ENCODE peak calls at places on chromosomes 7 and 10, in seven cellular contexts. B is transverse colon, C is spleen, I is HCT116, D is esophagus muscularis mucosa, P is K562, H is sigmoid colon. Z is an unnamed sample.

GRCh38 chr7:641269-641671 is 85.2 kb upstream of the DNAAF5 start:
- DNase-seq in B (no peak), C (no peak), I (peak), D (no peak), P (peak), H (no peak), Z (no peak)

GRCh38 chr10:33706191-33706590 is 371.7 kb upstream of the NRP1 start:
- DNase-seq in B (peak), C (no peak), I (no peak), D (no peak), P (no peak), H (peak), Z (no peak)

GRCh38 chr10:47027108-47027811 is 116.0 kb downstream of the PTPN20 start:
- DNase-seq in B (peak), C (peak), I (no peak), D (no peak), P (no peak), H (peak), Z (no peak)

GRCh38 chr10:131901181-131901829 is 497 bp downstream of the PPP2R2D start:
- DNase-seq in B (peak), C (peak), I (no peak), D (no peak), P (no peak), H (peak), Z (peak)

GRCh38 chr10:110008518-110009339 is 945 bp downstream of the ADD3 start:
- DNase-seq in B (peak), C (peak), I (no peak), D (no peak), P (peak), H (no peak), Z (peak)

GRCh38 chr7:30090111-30090510 is 44.7 kb upstream of the MTURN start:
- DNase-seq in B (no peak), C (no peak), I (no peak), D (no peak), P (no peak), H (no peak), Z (no peak)

GRCh38 chr7:105875505-105875904 is 894 bp downstream of the ATXN7L1 start:
- DNase-seq in B (no peak), C (no peak), I (no peak), D (no peak), P (peak), H (no peak), Z (no peak)

GRCh38 chr10:72830625-72831024 is 62.9 kb upstream of the OIT3 start:
- DNase-seq in B (no peak), C (no peak), I (no peak), D (no peak), P (no peak), H (no peak), Z (no peak)

GRCh38 chr7:102097601-102098161 is 189.0 kb upstream of the SH2B2 start:
- DNase-seq in B (peak), C (no peak), I (peak), D (peak), P (no peak), H (no peak), Z (no peak)

GRCh38 chr7:102892631-102893278 is 20.0 kb upstream of the LRRC17 start:
- DNase-seq in B (no peak), C (no peak), I (no peak), D (no peak), P (no peak), H (no peak), Z (no peak)

GRCh38 chr10:50556238-50557120 is 67.3 kb downstream of the SGMS1 start:
- DNase-seq in B (no peak), C (no peak), I (no peak), D (no peak), P (peak), H (no peak), Z (no peak)

GRCh38 chr10:50557130-50557682 is 66.5 kb downstream of the SGMS1 start:
- DNase-seq in B (no peak), C (no peak), I (no peak), D (no peak), P (no peak), H (no peak), Z (no peak)

GRCh38 chr10:50554381-50554994 is 69.3 kb downstream of the SGMS1 start:
- DNase-seq in B (no peak), C (no peak), I (no peak), D (no peak), P (peak), H (no peak), Z (no peak)

GRCh38 chr10:50552771-50553535 is 70.8 kb downstream of the SGMS1 start:
- DNase-seq in B (peak), C (no peak), I (no peak), D (no peak), P (peak), H (no peak), Z (no peak)

DNA sequence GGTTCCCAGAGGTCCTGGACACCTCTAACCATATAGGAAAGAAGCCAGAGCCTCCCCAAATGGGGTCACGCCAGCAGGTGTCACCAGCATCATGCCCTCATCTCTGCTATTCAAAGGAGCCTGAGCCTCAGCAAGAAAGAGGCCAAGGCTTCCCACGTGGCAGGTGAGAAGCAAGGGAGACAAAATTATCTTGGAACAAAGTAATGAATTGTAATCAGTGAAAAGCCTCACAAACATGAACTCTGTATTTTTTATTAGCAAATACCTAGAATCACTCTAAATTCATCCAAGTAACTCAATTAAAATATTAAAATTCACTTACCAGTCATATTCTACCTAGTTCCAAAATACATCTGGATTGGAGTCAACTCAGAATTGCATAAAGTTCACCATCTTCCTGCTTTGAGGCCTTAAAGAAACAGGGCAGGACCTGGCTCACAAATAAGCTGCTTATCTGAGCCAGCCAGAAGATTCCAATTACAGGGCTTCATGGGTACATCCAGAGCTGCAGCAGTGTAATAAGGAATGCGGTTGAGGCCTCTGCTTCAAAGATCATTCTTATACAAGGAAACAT is 68.7 kb downstream of the SGMS1 start:
- DNase-seq in B (no peak), C (no peak), I (no peak), D (no peak), P (peak), H (no peak), Z (no peak)
- TF ChIP-seq CTCF in B (no peak), C (no peak), I (peak), D (no peak), P (peak), H (no peak), Z (no peak)

GRCh38 chr7:20797174-20798080 is 10.7 kb upstream of the SP8 start:
- DNase-seq in B (no peak), C (no peak), I (no peak), D (no peak), P (no peak), H (no peak), Z (peak)
- TF ChIP-seq POLR2A in B (no peak), C (no peak), I (peak), D (no peak), P (peak), H (no peak), Z (peak)

GRCh38 chr10:58660577-58661255 is 148.0 kb downstream of the BICC1 start:
- DNase-seq in B (no peak), C (no peak), I (no peak), D (no peak), P (no peak), H (no peak), Z (no peak)

GRCh38 chr10:58662314-58662713 is 149.6 kb downstream of the BICC1 start:
- DNase-seq in B (no peak), C (no peak), I (no peak), D (no peak), P (no peak), H (no peak), Z (no peak)

GRCh38 chr10:58661336-58661735 is 148.7 kb downstream of the BICC1 start:
- DNase-seq in B (no peak), C (no peak), I (no peak), D (no peak), P (no peak), H (no peak), Z (no peak)

GRCh38 chr10:58665361-58665760 is 152.7 kb downstream of the BICC1 start:
- DNase-seq in B (no peak), C (no peak), I (no peak), D (no peak), P (no peak), H (no peak), Z (no peak)

GRCh38 chr10:58661902-58662301 is 149.2 kb downstream of the BICC1 start:
- DNase-seq in B (no peak), C (no peak), I (no peak), D (no peak), P (no peak), H (no peak), Z (no peak)
- TF ChIP-seq POLR2AphosphoS5 in B (no peak), C (no peak), I (no peak), D (no peak), P (no peak), H (no peak), Z (no peak)

GRCh38 chr7:127546313-127546712 is 39.1 kb downstream of the GCC1 start:
- DNase-seq in B (no peak), C (no peak), I (no peak), D (no peak), P (no peak), H (no peak), Z (no peak)

GRCh38 chr7:127551941-127552340 is 33.5 kb downstream of the GCC1 start:
- DNase-seq in B (no peak), C (no peak), I (no peak), D (no peak), P (no peak), H (no peak), Z (no peak)

GRCh38 chr7:127550247-127550646 is 35.1 kb downstream of the GCC1 start:
- DNase-seq in B (no peak), C (no peak), I (no peak), D (no peak), P (no peak), H (no peak), Z (no peak)
- TF ChIP-seq CTCF in B (no peak), C (no peak), I (no peak), D (no peak), P (peak), H (no peak), Z (no peak)

GRCh38 chr10:102146971-102147428 is 5.2 kb upstream of the NOLC1 start:
- DNase-seq in B (no peak), C (no peak), I (no peak), D (no peak), P (no peak), H (no peak), Z (no peak)
- TF ChIP-seq POLR2A in B (no peak), C (no peak), I (no peak), D (no peak), P (peak), H (no peak), Z (no peak)

DNA sequence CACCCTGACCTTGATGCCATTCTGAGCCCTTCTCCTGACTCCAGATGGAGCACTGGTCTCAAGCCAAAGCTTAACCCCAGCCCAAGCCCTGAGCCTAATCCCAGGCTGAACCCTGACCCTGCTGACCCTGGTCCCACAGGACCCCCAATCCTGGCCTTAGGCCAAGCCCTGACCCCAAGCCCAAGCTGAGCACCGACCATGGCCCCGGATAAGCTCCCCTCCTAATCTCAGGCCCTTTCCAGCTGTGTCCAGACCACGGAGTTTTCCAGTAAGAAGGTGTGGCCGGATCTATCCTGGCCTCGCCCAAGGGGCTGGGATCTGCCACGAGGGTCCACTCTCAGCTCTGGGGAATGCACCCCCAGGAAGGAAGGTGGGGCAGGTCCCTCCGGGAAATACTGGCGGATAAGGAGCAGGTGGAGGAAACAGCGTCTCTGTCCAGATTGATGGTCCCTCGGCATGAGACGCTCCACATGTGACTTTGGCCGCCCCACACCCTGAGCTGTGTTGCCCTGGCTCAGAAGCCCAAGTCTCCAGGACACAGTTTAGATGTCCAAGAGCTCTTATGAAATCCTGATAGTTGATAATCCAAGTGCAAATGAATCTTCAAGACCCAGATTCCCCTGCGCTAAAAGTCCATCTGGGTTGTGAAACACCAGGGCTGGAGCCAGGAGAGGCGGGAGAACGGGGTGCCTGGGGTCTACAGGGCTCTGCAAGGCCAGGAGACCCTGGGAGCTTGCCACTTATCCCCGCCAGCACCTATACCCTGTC is 10.4 kb downstream of the ELN start:
- DNase-seq in B (no peak), C (no peak), I (no peak), D (no peak), P (no peak), H (peak), Z (no peak)
- TF ChIP-seq POLR2AphosphoS5 in B (no peak), C (no peak), I (no peak), D (no peak), P (no peak), H (peak), Z (peak)

GRCh38 chr7:142375710-142376313 is 118.0 kb upstream of the PRSS58 start:
- DNase-seq in B (no peak), C (no peak), I (peak), D (no peak), P (peak), H (no peak), Z (no peak)
- TF ChIP-seq CTCF in B (no peak), C (no peak), I (peak), D (no peak), P (peak), H (no peak), Z (no peak)

DNA sequence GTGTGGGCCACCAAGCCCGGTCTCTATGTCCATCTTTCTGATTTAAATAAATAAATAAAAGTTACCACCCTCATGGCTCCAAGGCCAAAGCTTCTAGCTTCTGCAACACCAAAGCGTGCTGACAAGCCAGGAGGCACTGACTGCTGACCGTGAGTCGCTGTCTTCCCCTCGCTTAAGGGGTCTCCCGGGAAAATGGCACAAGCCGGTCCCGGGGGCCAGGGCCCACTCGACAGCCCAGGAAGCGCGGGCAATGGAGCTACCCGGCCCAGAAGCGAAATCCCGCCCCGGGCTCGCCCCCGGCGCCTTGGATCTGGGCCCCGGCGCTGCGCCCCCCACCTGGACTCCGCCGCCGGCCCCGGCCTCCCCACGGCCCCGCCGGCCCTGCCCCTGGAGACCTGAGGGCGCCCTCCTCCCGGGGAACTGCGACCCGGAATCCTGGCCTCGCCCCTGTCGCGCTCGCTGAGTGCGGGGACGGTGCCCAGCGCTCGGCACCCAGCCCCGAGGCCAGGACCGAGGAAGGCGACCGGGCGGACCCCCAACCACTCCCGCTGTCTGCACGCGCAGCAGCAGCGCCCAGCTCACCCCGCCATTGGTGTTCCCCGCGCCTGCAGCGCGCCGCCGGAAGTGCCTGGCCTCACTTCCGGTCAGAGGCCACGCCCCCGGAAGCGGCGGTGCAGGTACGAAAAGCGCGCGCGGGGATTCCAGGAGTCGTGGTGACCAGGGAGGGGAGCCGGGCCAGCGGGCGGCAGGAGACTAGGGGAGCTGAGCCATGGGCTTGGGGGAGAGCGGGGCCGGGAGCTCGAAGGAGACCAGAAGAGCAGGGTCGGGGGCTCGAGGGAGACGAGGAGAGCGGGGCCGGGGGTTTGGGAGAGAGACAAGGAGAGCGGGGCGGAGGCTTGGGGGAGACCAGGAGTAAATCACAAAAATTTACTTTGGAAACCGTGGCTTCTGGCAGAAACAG is at the start of the genes MRM2 and NUDT1:
- DNase-seq in B (peak), C (peak), I (peak), D (peak), P (peak), H (peak), Z (peak)
- TF ChIP-seq POLR2A in B (peak), C (peak), I (peak), D (no peak), P (peak), H (peak), Z (peak)

GRCh38 chr7:90248706-90249105 is 3.7 kb downstream of the CFAP69 start:
- DNase-seq in B (no peak), C (no peak), I (no peak), D (no peak), P (no peak), H (no peak), Z (no peak)

GRCh38 chr7:90244565-90244908 is 437 bp upstream of the CFAP69 start:
- DNase-seq in B (no peak), C (no peak), I (no peak), D (no peak), P (no peak), H (no peak), Z (no peak)

GRCh38 chr7:90246184-90246583 is 1.2 kb downstream of the CFAP69 start:
- DNase-seq in B (no peak), C (no peak), I (no peak), D (no peak), P (no peak), H (peak), Z (peak)

GRCh38 chr7:90242369-90243168 is 2.4 kb upstream of the CFAP69 start:
- DNase-seq in B (no peak), C (no peak), I (no peak), D (no peak), P (no peak), H (no peak), Z (no peak)

GRCh38 chr7:90244909-90245841 is at the start of gene CFAP69:
- DNase-seq in B (peak), C (peak), I (peak), D (peak), P (peak), H (peak), Z (peak)
- TF ChIP-seq POLR2AphosphoS5 in B (peak), C (peak), I (peak), D (peak), P (peak), H (peak), Z (peak)

Z was measured in prostate gland.